ENCODE peak calls at places on chromosomes 11 and 22, in six cellular contexts. I, D, K, Z, A and R are unnamed samples.

GRCh38 chr11:3130269-3131071 is 34.6 kb downstream of the OSBPL5 start:
- DNase-seq in I (no peak), D (peak), K (no peak), Z (no peak), A (no peak), R (no peak)

GRCh38 chr22:30043181-30043580 is 37.1 kb upstream of the HORMAD2 start:
- DNase-seq in I (no peak), D (no peak), K (no peak), Z (no peak), A (no peak), R (no peak)

GRCh38 chr22:35133702-35134395 is 67.9 kb downstream of the ISX start:
- DNase-seq in I (no peak), D (no peak), K (no peak), Z (no peak), A (no peak), R (no peak)

GRCh38 chr11:19244621-19245020 is 3.9 kb upstream of the E2F8 start:
- DNase-seq in I (no peak), D (no peak), K (no peak), Z (no peak), A (no peak), R (no peak)

GRCh38 chr11:11468919-11469318 is 115.9 kb upstream of the CSNK2A3 start:
- DNase-seq in I (no peak), D (no peak), K (no peak), Z (no peak), A (no peak), R (no peak)

GRCh38 chr11:33258631-33259184 is 1.5 kb downstream of the HIPK3 start:
- DNase-seq in I (no peak), D (no peak), K (no peak), Z (no peak), A (no peak), R (no peak)

GRCh38 chr11:93741882-93742226 is 382 bp downstream of the C11orf54 start:
- DNase-seq in I (no peak), D (peak), K (no peak), Z (no peak), A (no peak), R (no peak)

GRCh38 chr11:67667490-67668190 is 6.8 kb downstream of the ALDH3B2 start:
- DNase-seq in I (no peak), D (no peak), K (no peak), Z (no peak), A (no peak), R (no peak)

GRCh38 chr22:35349704-35350538 is 31.0 kb upstream of the HMOX1 start:
- DNase-seq in I (no peak), D (no peak), K (no peak), Z (no peak), A (no peak), R (no peak)

GRCh38 chr11:18775492-18776292 is 15.9 kb downstream of the PTPN5 start:
- DNase-seq in I (no peak), D (peak), K (peak), Z (peak), A (peak), R (no peak)

GRCh38 chr11:12005476-12005875 is 3.0 kb downstream of the DKK3 start:
- DNase-seq in I (peak), D (no peak), K (no peak), Z (no peak), A (no peak), R (no peak)

GRCh38 chr11:112928136-112928535 is 33.1 kb upstream of the NCAM1 start:
- DNase-seq in I (no peak), D (no peak), K (no peak), Z (no peak), A (no peak), R (no peak)

GRCh38 chr22:50627452-50627913 is 469 bp downstream of the ARSA start:
- DNase-seq in I (no peak), D (no peak), K (no peak), Z (no peak), A (no peak), R (no peak)

GRCh38 chr11:61551630-61552029 is 29.2 kb downstream of the SYT7 start:
- DNase-seq in I (no peak), D (no peak), K (no peak), Z (no peak), A (no peak), R (no peak)

GRCh38 chr11:86558219-86558618 is 114.2 kb downstream of the ME3 start:
- DNase-seq in I (no peak), D (no peak), K (no peak), Z (no peak), A (no peak), R (no peak)

GRCh38 chr11:132855516-132855915 is 676.8 kb downstream of the OPCML start:
- DNase-seq in I (no peak), D (no peak), K (no peak), Z (no peak), A (no peak), R (no peak)

GRCh38 chr22:46595545-46595944 is 24.6 kb upstream of the GRAMD4 start:
- DNase-seq in I (no peak), D (no peak), K (no peak), Z (no peak), A (no peak), R (no peak)

GRCh38 chr22:38935023-38935422 is 22.4 kb upstream of the APOBEC3A start:
- DNase-seq in I (no peak), D (peak), K (no peak), Z (no peak), A (no peak), R (no peak)

GRCh38 chr11:30342736-30343166 is 19.8 kb downstream of the ARL14EP start:
- DNase-seq in I (no peak), D (no peak), K (no peak), Z (no peak), A (no peak), R (no peak)

GRCh38 chr22:44088976-44089570 is 65.0 kb downstream of the PARVB start:
- DNase-seq in I (peak), D (no peak), K (no peak), Z (no peak), A (no peak), R (no peak)

GRCh38 chr11:66604161-66604560 is 11.2 kb downstream of the CCS start:
- DNase-seq in I (no peak), D (no peak), K (no peak), Z (no peak), A (no peak), R (no peak)

GRCh38 chr11:103378931-103379330 is 269.7 kb downstream of the DYNC2H1 start:
- DNase-seq in I (no peak), D (no peak), K (no peak), Z (no peak), A (no peak), R (no peak)

GRCh38 chr11:64752106-64752970 is 7.4 kb downstream of the PYGM start:
- DNase-seq in I (no peak), D (no peak), K (no peak), Z (no peak), A (no peak), R (no peak)

GRCh38 chr11:10657308-10658271 is 36.0 kb downstream of the IRAG1 start:
- DNase-seq in I (peak), D (no peak), K (no peak), Z (no peak), A (no peak), R (no peak)

GRCh38 chr11:33842236-33842915 is 49.5 kb downstream of the LMO2 start:
- DNase-seq in I (no peak), D (no peak), K (no peak), Z (no peak), A (no peak), R (no peak)

GRCh38 chr11:72954860-72955259 is 140.6 kb downstream of the ATG16L2 start:
- DNase-seq in I (no peak), D (no peak), K (no peak), Z (no peak), A (no peak), R (no peak)

GRCh38 chr22:37546436-37547248 is 13.6 kb upstream of the CDC42EP1 start:
- DNase-seq in I (no peak), D (no peak), K (no peak), Z (no peak), A (no peak), R (no peak)

GRCh38 chr11:72741849-72742521 is 10.2 kb downstream of the ARAP1 start:
- DNase-seq in I (no peak), D (peak), K (no peak), Z (no peak), A (no peak), R (no peak)

GRCh38 chr22:24186352-24186740 is 5.1 kb downstream of the SUSD2 start:
- DNase-seq in I (no peak), D (no peak), K (no peak), Z (no peak), A (no peak), R (no peak)